ENCODE peak calls at places on chromosomes 16 and 17, in five cellular contexts. C is cardiac muscle cell, X is progenitor cell of endocrine pancreas, B is GM23338, R is upper lobe of right lung. F is an unnamed sample.

GRCh38 chr16:318628-319027 is 33.9 kb downstream of the AXIN1 start:
- DNase-seq in C (no peak), X (no peak), B (peak), R (no peak), F (peak)

GRCh38 chr17:42120161-42121065 is 754 bp downstream of the KAT2A start:
- DNase-seq in C (peak), X (no peak), B (peak), R (no peak), F (peak)

GRCh38 chr17:556431-556995 is 158.1 kb downstream of the VPS53 start:
- DNase-seq in C (peak), X (no peak), B (peak), R (no peak), F (no peak)

GRCh38 chr17:32546031-32546444 is 59.2 kb downstream of the CDK5R1 start:
- DNase-seq in C (no peak), X (no peak), B (peak), R (no peak), F (peak)

GRCh38 chr17:81807210-81807719 is 3.3 kb downstream of the GCGR start:
- DNase-seq in C (no peak), X (no peak), B (no peak), R (no peak), F (no peak)

GRCh38 chr16:27289669-27290068 is 21.1 kb upstream of the NSMCE1 start:
- DNase-seq in C (no peak), X (no peak), B (no peak), R (no peak), F (no peak)

GRCh38 chr16:70267516-70267915 is 15.8 kb upstream of the EXOSC6 start:
- DNase-seq in C (peak), X (no peak), B (peak), R (peak), F (peak)

GRCh38 chr17:61584866-61585265 is 6.2 kb downstream of the NACA2 start:
- DNase-seq in C (no peak), X (no peak), B (no peak), R (no peak), F (no peak)

GRCh38 chr16:57982345-57982744 is 11.4 kb upstream of the CNGB1 start:
- DNase-seq in C (no peak), X (no peak), B (no peak), R (no peak), F (no peak)

GRCh38 chr17:12566281-12567002 is 99.2 kb upstream of the MYOCD start:
- DNase-seq in C (no peak), X (no peak), B (peak), R (no peak), F (peak)

GRCh38 chr17:57033296-57033695 is 51.8 kb upstream of the AKAP1 start:
- DNase-seq in C (no peak), X (no peak), B (no peak), R (no peak), F (no peak)

GRCh38 chr17:50634915-50635719 is 436 bp downstream of the ABCC3 start:
- DNase-seq in C (no peak), X (no peak), B (peak), R (no peak), F (peak)
- TF ChIP-seq CTCF in C (peak), X (peak), B (no peak), R (no peak), F (no peak)

DNA sequence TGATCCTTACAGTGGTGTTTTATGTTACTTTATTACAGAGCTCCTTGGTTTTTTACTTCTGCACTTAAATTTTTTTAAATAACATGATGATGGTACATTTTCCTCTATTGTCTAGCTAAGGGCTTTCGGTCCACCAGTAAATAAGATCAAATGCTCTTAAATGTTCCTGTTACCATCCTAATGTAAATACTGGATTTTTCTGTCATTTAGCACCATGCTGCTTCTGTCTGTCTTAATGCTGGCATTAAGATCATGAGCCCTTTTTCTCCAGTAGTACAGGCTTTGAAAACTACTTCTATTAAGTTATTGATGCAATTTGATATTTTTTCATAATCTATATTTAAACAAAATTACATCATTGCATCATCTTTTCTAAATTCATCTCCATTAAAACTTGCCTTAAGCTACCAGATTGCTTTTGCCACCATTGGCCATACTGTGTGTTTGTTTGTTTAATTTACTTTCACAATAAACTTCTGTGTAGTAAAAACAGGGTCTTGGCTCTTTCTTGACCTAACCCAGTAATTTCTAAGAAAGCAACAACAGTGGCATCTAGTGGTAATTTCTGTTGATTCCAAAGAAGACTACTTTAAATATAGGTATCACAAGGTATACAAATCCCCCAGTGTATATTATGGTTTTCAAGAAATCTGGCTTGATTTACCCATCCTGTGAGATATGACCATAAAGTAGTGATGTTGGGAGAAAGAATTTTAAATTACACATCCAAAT is 9.0 kb upstream of the PHAF1 start:
- DNase-seq in C (peak), X (no peak), B (peak), R (no peak), F (no peak)
- TF ChIP-seq CTCF in C (peak), X (peak), B (peak), R (peak), F (no peak)

GRCh38 chr17:8630802-8631553 is 453 bp upstream of the MYH10 start:
- DNase-seq in C (peak), X (peak), B (peak), R (peak), F (peak)
- TF ChIP-seq CTCF in C (no peak), X (peak), B (peak), R (peak), F (peak)

DNA sequence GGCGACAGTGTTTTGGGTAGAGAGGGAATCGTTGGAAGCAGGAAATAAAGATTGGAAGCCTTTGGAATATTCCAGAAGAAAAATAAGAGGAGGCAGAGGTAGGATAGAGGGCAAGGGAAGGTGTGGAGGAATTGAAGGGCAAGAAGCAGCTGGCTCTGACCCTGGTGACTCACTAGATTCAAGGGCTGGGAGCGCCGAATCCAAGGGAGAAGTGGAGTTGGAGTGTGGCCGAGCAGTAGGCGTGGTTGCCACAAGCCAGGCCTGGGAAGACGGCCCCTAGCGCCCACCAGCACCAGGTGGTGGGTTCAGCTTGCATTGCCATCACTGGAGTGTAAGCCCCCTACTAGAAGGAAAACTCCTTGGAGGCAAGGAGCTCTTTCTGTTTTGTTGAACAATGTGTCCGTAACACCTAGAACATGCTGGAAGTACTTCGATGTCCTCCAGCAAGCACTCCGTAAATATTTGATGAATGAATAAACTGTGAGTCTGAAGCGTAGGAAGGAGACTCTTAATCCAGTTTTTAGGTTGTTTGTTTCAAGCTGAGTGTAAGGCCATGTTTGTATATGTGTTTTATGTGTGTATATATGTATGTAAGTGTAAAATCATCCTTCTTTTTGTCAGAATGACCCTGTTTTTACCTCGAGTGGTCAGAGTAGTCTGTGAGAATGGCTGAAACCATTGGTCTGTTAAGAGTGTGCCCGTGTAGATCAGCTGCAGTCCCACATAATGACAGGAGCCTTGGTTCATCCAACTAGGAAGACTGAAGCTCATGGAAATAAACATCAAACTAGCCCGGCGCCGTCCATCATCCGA is 139.5 kb downstream of the CMIP start:
- DNase-seq in C (no peak), X (no peak), B (no peak), R (peak), F (no peak)
- TF ChIP-seq CTCF in C (no peak), X (no peak), B (no peak), R (no peak), F (no peak)

DNA sequence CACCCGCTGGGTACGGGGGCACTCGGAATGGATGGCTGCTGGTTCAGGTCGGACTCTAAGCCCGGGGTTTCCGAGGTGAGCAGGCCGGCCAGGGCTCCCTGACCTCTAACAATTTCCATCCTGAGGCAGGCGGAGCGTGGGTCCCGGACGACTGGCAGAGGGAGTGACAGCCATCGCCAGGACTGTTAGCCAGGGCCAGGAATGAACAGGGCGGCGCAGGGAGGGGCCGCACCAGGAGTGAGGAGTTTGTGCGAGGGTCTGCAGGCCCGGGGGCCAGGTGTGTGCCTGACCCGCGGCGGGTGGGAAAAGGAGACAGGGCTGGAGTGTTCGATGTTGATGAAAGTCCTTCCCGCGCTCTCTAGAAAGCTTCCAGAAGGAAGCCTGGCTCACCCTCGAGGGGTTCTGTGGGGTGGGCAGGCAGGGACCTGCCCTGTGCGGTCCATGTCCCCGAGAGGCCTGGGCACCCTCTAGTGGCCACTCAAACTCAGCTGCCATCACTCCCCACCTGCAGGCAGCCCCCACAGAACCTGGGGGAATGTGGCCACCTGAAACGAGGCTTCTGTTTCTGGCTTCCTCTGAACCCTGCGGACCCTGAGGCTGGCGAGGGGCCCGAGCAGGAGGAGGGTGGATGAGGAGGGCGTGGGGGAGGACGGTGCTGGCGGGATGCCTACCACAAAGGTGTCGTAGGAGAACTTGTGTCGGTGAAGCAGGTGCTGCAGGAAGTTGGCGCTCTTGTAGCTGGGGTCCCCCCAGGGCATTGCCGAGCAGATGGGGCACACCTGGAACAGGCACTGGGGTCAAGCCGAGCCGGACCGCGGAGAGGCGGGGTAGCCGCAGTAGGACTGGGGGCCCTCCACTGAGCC is 8.1 kb downstream of the RNF166 start:
- DNase-seq in C (no peak), X (no peak), B (peak), R (no peak), F (no peak)
- TF ChIP-seq CTCF in C (peak), X (peak), B (peak), R (no peak), F (no peak)

DNA sequence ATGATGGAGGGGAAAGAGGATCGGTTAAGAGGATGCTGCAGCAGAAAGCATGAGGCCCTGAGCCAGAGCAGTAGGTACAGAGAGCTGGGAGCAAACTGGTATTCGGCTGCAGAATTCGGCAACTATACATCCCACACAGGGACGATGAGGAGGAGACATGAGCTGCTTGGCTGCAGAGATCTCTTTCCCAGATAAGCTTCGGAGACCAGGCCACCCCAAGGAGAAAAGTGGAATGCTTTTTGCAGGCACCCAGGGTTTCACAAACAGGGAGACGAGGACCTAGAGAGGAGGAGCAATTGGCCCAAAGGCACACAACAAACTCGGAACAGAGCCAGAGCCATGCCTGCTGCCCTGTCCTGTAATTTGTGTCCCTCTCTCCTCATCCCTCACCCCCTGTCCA is 62.0 kb downstream of the TMEM132E start:
- DNase-seq in C (no peak), X (no peak), B (no peak), R (no peak), F (no peak)
- TF ChIP-seq CTCF in C (no peak), X (no peak), B (no peak), R (no peak), F (no peak)

GRCh38 chr16:87056083-87056482 is 261.1 kb downstream of the C16orf95 start:
- DNase-seq in C (peak), X (no peak), B (no peak), R (no peak), F (no peak)

GRCh38 chr16:87058728-87059250 is 258.4 kb downstream of the C16orf95 start:
- DNase-seq in C (no peak), X (no peak), B (no peak), R (no peak), F (no peak)

GRCh38 chr16:87057951-87058560 is 259.1 kb downstream of the C16orf95 start:
- DNase-seq in C (no peak), X (no peak), B (no peak), R (no peak), F (no peak)

GRCh38 chr16:87056551-87056950 is 260.6 kb downstream of the C16orf95 start:
- DNase-seq in C (no peak), X (no peak), B (no peak), R (no peak), F (no peak)

GRCh38 chr16:87057291-87057881 is 259.8 kb downstream of the C16orf95 start:
- DNase-seq in C (no peak), X (no peak), B (peak), R (no peak), F (no peak)
- TF ChIP-seq CTCF in C (peak), X (no peak), B (peak), R (no peak), F (no peak)

GRCh38 chr17:64213995-64214507 is 49.0 kb downstream of the TEX2 start:
- DNase-seq in C (peak), X (no peak), B (no peak), R (no peak), F (no peak)
- TF ChIP-seq CTCF in C (no peak), X (no peak), B (no peak), R (no peak), F (no peak)

GRCh38 chr17:19672009-19672837 is 23.7 kb downstream of the ALDH3A2 start:
- DNase-seq in C (no peak), X (no peak), B (no peak), R (no peak), F (no peak)
- TF ChIP-seq CTCF in C (peak), X (peak), B (peak), R (no peak), F (no peak)

GRCh38 chr17:7502987-7503386 is 18.8 kb downstream of the POLR2A start:
- DNase-seq in C (no peak), X (no peak), B (peak), R (no peak), F (peak)
- TF ChIP-seq CTCF in C (peak), X (peak), B (peak), R (no peak), F (no peak)

F was measured in glutamatergic neuron.